ENCODE peak calls at places on chromosomes 2 and 18, in seven cellular contexts. D, C, U, K, J, L and V are unnamed samples.

GRCh38 chr2:114040816-114041215 is 150.9 kb downstream of the ACTR3 start:
- DNase-seq in D (no peak), C (no peak), U (no peak), K (no peak), J (no peak), L (no peak), V (no peak)

GRCh38 chr18:75071484-75071785 is 137.5 kb downstream of the PTGR3 start:
- DNase-seq in D (no peak), C (no peak), U (no peak), K (no peak), J (no peak), L (no peak), V (no peak)

GRCh38 chr18:6484659-6485058 is 69.9 kb upstream of the L3MBTL4 start:
- DNase-seq in D (no peak), C (no peak), U (no peak), K (no peak), J (no peak), L (no peak), V (no peak)

GRCh38 chr2:227862741-227863588 is 8.5 kb upstream of the DAW1 start:
- DNase-seq in D (no peak), C (peak; percentile 89), U (peak; percentile 83), K (peak; percentile 66), J (peak; percentile 96), L (peak; percentile 36), V (peak; percentile 96)

GRCh38 chr2:191321861-191322662 is 76.9 kb downstream of the MYO1B start:
- DNase-seq in D (peak; percentile 20), C (peak; percentile 61), U (peak; percentile 51), K (peak; percentile 81), J (peak; percentile 97), L (peak; percentile 56), V (no peak)

GRCh38 chr2:105188343-105188742 is 53.2 kb upstream of the GPR45 start:
- DNase-seq in D (no peak), C (no peak), U (no peak), K (peak; percentile 1), J (no peak), L (no peak), V (no peak)

GRCh38 chr18:55351220-55351619 is 236.8 kb downstream of the TCF4 start:
- DNase-seq in D (no peak), C (no peak), U (peak; percentile 52), K (no peak), J (no peak), L (no peak), V (no peak)

GRCh38 chr2:233800231-233800630 is 22.1 kb downstream of the MROH2A start:
- DNase-seq in D (no peak), C (no peak), U (no peak), K (no peak), J (no peak), L (no peak), V (no peak)

GRCh38 chr18:32920796-32921787 is 148.3 kb upstream of the KLHL14 start:
- DNase-seq in D (no peak), C (peak; percentile 93), U (peak; percentile 95), K (no peak), J (peak; percentile 11), L (no peak), V (peak; percentile 18)

GRCh38 chr2:130390460-130391057 is 34.7 kb downstream of the PTPN18 start:
- DNase-seq in D (no peak), C (no peak), U (no peak), K (no peak), J (no peak), L (no peak), V (no peak)
- H3K27ac ChIP-seq in D (no peak overlapping the region), C (no peak overlapping the region), U (peak overlapping the region; percentile 2), K (no peak overlapping the region), J (no peak overlapping the region), L (no peak overlapping the region), V (no peak overlapping the region)

GRCh38 chr2:214604861-214605260 is 194.0 kb downstream of the VWC2L start:
- DNase-seq in D (no peak), C (peak; percentile 76), U (peak; percentile 85), K (no peak), J (peak; percentile 79), L (peak; percentile 41), V (no peak)
- H2AK5ac ChIP-seq in D (no peak overlapping the region), C (no peak overlapping the region), U (no peak overlapping the region), K (no peak overlapping the region), J (no peak overlapping the region), L (no peak overlapping the region), V (no peak overlapping the region)

DNA sequence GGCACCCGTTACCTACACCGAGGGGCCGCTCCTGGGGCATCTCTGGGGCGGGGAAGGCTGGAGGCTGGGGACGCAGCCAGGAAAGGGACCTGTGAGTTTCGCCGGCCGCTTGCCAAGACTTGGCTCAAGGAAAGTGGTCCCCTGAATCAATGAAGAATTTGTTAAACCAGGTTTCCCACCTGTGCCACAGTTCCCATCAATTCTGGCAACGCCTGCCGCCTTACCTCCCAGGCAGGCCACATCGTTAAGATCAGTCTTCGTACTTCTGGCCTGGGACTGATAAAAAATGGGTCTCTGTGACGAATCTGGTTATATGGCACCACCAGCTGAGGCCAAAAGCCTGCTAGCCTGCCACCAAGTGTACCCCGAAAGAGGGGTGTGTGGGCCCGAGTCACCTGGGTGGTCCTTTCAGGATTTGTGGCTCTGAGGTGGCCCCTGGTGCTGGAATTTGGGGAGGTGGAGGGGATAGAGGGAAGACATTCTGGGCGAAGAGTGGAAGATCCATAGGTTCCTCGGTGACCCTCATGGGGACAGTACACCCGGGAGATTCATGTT is 789 bp upstream of the TGFA start:
- DNase-seq in D (no peak), C (no peak), U (no peak), K (no peak), J (no peak), L (no peak), V (no peak)
- H3K27ac ChIP-seq in D (no peak overlapping the region), C (no peak overlapping the region), U (no peak overlapping the region), K (no peak overlapping the region), J (no peak overlapping the region), L (no peak overlapping the region), V (no peak overlapping the region)

DNA sequence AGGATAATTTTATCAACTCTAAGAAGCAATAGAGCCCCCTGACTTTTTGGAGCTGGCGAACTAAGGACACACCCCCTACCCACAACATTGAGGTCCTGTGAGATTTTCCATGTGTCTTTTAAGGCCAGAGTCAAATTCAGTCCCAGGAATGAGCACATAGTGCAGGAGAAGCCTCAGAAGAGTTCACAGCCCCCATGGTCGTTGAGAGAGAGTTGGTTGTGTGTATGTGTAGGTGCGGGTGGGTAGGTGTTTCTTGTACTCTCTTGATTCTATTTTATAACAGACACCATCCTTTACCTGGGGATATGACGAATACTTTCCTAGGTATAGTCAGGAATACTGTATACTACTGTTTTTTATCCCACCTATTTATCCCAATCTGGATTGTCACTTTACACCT is 8.6 kb downstream of the LRATD1 start:
- DNase-seq in D (no peak), C (no peak), U (no peak), K (no peak), J (no peak), L (no peak), V (no peak)
- H2AK5ac ChIP-seq in D (no peak overlapping the region), C (no peak overlapping the region), U (no peak overlapping the region), K (no peak overlapping the region), J (no peak overlapping the region), L (no peak overlapping the region), V (no peak overlapping the region)

GRCh38 chr18:13624563-13625237 is 101.7 kb downstream of the FAM210A start:
- DNase-seq in D (no peak), C (no peak), U (no peak), K (no peak), J (no peak), L (no peak), V (no peak)

GRCh38 chr18:13627639-13628038 is 98.7 kb downstream of the FAM210A start:
- DNase-seq in D (no peak), C (no peak), U (no peak), K (no peak), J (no peak), L (no peak), V (no peak)

GRCh38 chr18:13626544-13626908 is 99.8 kb downstream of the FAM210A start:
- DNase-seq in D (no peak), C (no peak), U (no peak), K (no peak), J (no peak), L (no peak), V (no peak)

GRCh38 chr18:13625355-13625754 is 101.0 kb downstream of the FAM210A start:
- DNase-seq in D (no peak), C (no peak), U (no peak), K (no peak), J (no peak), L (no peak), V (no peak)

DNA sequence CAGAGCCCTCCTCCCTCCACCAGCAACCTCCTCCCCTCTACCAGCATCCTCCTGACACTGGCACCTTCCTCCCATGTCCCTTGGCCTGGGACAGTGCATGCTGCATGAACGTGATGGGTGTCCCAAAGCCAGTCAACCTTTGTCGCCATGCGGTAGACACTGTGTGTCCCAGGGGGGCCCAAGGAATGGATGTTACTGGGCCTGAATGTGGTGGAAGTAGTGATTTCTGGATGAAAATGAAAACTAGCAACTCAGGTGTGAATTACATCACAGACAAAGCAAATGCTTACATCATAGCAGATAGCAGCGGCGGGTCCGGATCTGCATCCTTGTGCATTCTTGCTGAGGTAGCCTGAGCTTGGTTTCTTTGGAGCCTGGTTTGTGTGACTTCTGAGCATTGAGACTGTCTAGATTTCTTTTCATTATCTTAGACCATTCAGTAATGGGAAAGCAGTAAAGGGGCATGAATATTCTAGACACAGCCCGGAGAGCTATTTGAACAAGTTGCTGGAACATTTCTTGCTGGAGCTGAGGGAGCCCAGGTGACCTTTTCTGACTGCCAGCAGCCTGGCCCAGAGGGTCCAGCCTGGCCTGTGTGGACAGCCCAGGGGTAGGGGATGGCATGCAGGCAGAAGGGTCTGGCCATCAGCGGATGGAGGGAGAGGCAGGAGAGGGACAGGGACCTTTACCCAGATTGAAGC is 100.4 kb downstream of the FAM210A start:
- DNase-seq in D (no peak), C (no peak), U (no peak), K (no peak), J (no peak), L (no peak), V (no peak)
- H3K27ac ChIP-seq in D (no peak overlapping the region), C (no peak overlapping the region), U (no peak overlapping the region), K (no peak overlapping the region), J (no peak overlapping the region), L (no peak overlapping the region), V (no peak overlapping the region)